ENCODE peak calls at places on chromosomes 12 and 14, in eight cellular contexts. One of them, this sample, is unnamed.

GRCh38 chr14:51638071-51638944 is 13.4 kb upstream of the FRMD6 start:
- DNase-seq in brain microvascular endothelial cell: no peak
- DNase-seq in activated T-cell treated with anti-CD3 and anti-CD28 coated beads, Interleukin-2, amount 50 U/mL, for 72 hours: no peak
- DNase-seq in HAP-1: no peak
- DNase-seq in hippocampal formation: no peak
- DNase-seq in memory B cell: no peak
- DNase-seq in heart left ventricle: no peak
- DNase-seq in amniotic epithelial cell: peak; percentile 35
- DNase-seq in this sample: no peak

GRCh38 chr14:99971929-99972747 is 93.1 kb upstream of the EVL start:
- DNase-seq in amniotic epithelial cell: no peak
- DNase-seq in memory B cell: peak; percentile 29
- DNase-seq in activated T-cell treated with anti-CD3 and anti-CD28 coated beads, Interleukin-2, amount 50 U/mL, for 72 hours: peak; percentile 55
- DNase-seq in heart left ventricle: peak; percentile 18
- DNase-seq in brain microvascular endothelial cell: no peak
- DNase-seq in HAP-1: no peak
- DNase-seq in hippocampal formation: no peak
- DNase-seq in this sample: peak; percentile 6

GRCh38 chr12:111246477-111247011 is 122.4 kb downstream of the PHETA1 start:
- DNase-seq in heart left ventricle: no peak
- DNase-seq in hippocampal formation: no peak
- DNase-seq in amniotic epithelial cell: no peak
- DNase-seq in brain microvascular endothelial cell: no peak
- DNase-seq in activated T-cell treated with anti-CD3 and anti-CD28 coated beads, Interleukin-2, amount 50 U/mL, for 72 hours: no peak
- DNase-seq in HAP-1: no peak
- DNase-seq in memory B cell: no peak
- DNase-seq in this sample: no peak

GRCh38 chr14:51463461-51463860 is 188.2 kb upstream of the FRMD6 start:
- DNase-seq in heart left ventricle: no peak
- DNase-seq in activated T-cell treated with anti-CD3 and anti-CD28 coated beads, Interleukin-2, amount 50 U/mL, for 72 hours: no peak
- DNase-seq in memory B cell: no peak
- DNase-seq in amniotic epithelial cell: no peak
- DNase-seq in hippocampal formation: no peak
- DNase-seq in brain microvascular endothelial cell: no peak
- DNase-seq in HAP-1: no peak
- DNase-seq in this sample: no peak

GRCh38 chr12:1496162-1496925 is 98.0 kb downstream of the FBXL14 start:
- DNase-seq in hippocampal formation: no peak
- DNase-seq in amniotic epithelial cell: peak; percentile 26
- DNase-seq in heart left ventricle: no peak
- DNase-seq in memory B cell: no peak
- DNase-seq in activated T-cell treated with anti-CD3 and anti-CD28 coated beads, Interleukin-2, amount 50 U/mL, for 72 hours: no peak
- DNase-seq in brain microvascular endothelial cell: no peak
- DNase-seq in HAP-1: no peak
- DNase-seq in this sample: peak; percentile 42

GRCh38 chr14:58239259-58240210 is 5.1 kb upstream of the PSMA3 start:
- DNase-seq in HAP-1: peak; percentile 54
- DNase-seq in hippocampal formation: peak; percentile 49
- DNase-seq in brain microvascular endothelial cell: peak; percentile 63
- DNase-seq in heart left ventricle: peak; percentile 70
- DNase-seq in amniotic epithelial cell: peak; percentile 48
- DNase-seq in memory B cell: peak; percentile 87
- DNase-seq in activated T-cell treated with anti-CD3 and anti-CD28 coated beads, Interleukin-2, amount 50 U/mL, for 72 hours: peak; percentile 85
- DNase-seq in this sample: peak; percentile 75

GRCh38 chr12:10409387-10409786 is at the start of gene KLRC4:
- DNase-seq in HAP-1: no peak
- DNase-seq in hippocampal formation: no peak
- DNase-seq in brain microvascular endothelial cell: peak; percentile 38
- DNase-seq in memory B cell: no peak
- DNase-seq in activated T-cell treated with anti-CD3 and anti-CD28 coated beads, Interleukin-2, amount 50 U/mL, for 72 hours: no peak
- DNase-seq in amniotic epithelial cell: peak; percentile 8
- DNase-seq in heart left ventricle: no peak
- DNase-seq in this sample: peak; percentile 67

GRCh38 chr14:100662850-100663527 is 63.7 kb upstream of the DLK1 start:
- DNase-seq in heart left ventricle: peak; percentile 54
- DNase-seq in HAP-1: peak; percentile 56
- DNase-seq in memory B cell: peak; percentile 52
- DNase-seq in hippocampal formation: peak; percentile 26
- DNase-seq in brain microvascular endothelial cell: peak; percentile 54
- DNase-seq in amniotic epithelial cell: peak; percentile 55
- DNase-seq in activated T-cell treated with anti-CD3 and anti-CD28 coated beads, Interleukin-2, amount 50 U/mL, for 72 hours: peak; percentile 64
- DNase-seq in this sample: peak; percentile 64

GRCh38 chr14:76998777-76999366 is 29.6 kb downstream of the IRF2BPL start:
- DNase-seq in heart left ventricle: no peak
- DNase-seq in activated T-cell treated with anti-CD3 and anti-CD28 coated beads, Interleukin-2, amount 50 U/mL, for 72 hours: no peak
- DNase-seq in HAP-1: no peak
- DNase-seq in hippocampal formation: no peak
- DNase-seq in memory B cell: no peak
- DNase-seq in brain microvascular endothelial cell: no peak
- DNase-seq in amniotic epithelial cell: no peak
- DNase-seq in this sample: no peak

This sample was measured in astrocyte of the spinal cord.